ENCODE peak calls at places on chromosomes 11 and 22, in nine cellular contexts. One of them, this sample, is unnamed. For H3K4me1, the result is how much of the 10 kb centered on the place peaks cover.

GRCh38 chr11:72625746-72626636 is 48.2 kb downstream of the PDE2A start:
- DNase-seq in GM23248: no peak
- DNase-seq in stomach: peak
- DNase-seq in HCT116: no peak
- DNase-seq in OCI-LY7: no peak
- DNase-seq in colonic mucosa: peak
- DNase-seq in PC-3: no peak
- DNase-seq in naive thymus-derived CD4-positive, alpha-beta T cell: no peak
- DNase-seq in thoracic aorta: no peak
- DNase-seq in this sample: peak

GRCh38 chr11:9210922-9211320 is 54.2 kb downstream of the DENND5A start:
- DNase-seq in GM23248: no peak
- DNase-seq in stomach: no peak
- DNase-seq in HCT116: no peak
- DNase-seq in OCI-LY7: no peak
- DNase-seq in colonic mucosa: no peak
- DNase-seq in PC-3: peak
- DNase-seq in naive thymus-derived CD4-positive, alpha-beta T cell: no peak
- DNase-seq in thoracic aorta: no peak
- DNase-seq in this sample: no peak

GRCh38 chr11:12826441-12826840 is 152.2 kb downstream of the TEAD1 start:
- DNase-seq in GM23248: no peak
- DNase-seq in stomach: no peak
- DNase-seq in HCT116: no peak
- DNase-seq in OCI-LY7: no peak
- DNase-seq in colonic mucosa: no peak
- DNase-seq in PC-3: no peak
- DNase-seq in naive thymus-derived CD4-positive, alpha-beta T cell: no peak
- DNase-seq in thoracic aorta: no peak
- DNase-seq in this sample: no peak

GRCh38 chr11:100695911-100696310 is 8.8 kb downstream of the ARHGAP42 start:
- DNase-seq in GM23248: no peak
- DNase-seq in stomach: no peak
- DNase-seq in HCT116: no peak
- DNase-seq in OCI-LY7: no peak
- DNase-seq in colonic mucosa: no peak
- DNase-seq in PC-3: no peak
- DNase-seq in naive thymus-derived CD4-positive, alpha-beta T cell: no peak
- DNase-seq in thoracic aorta: no peak
- DNase-seq in this sample: no peak

GRCh38 chr11:2944530-2944929 is 15.3 kb upstream of the PHLDA2 start:
- DNase-seq in GM23248: no peak
- DNase-seq in stomach: no peak
- DNase-seq in HCT116: no peak
- DNase-seq in OCI-LY7: no peak
- DNase-seq in colonic mucosa: no peak
- DNase-seq in PC-3: no peak
- DNase-seq in naive thymus-derived CD4-positive, alpha-beta T cell: no peak
- DNase-seq in thoracic aorta: no peak
- DNase-seq in this sample: no peak

GRCh38 chr11:131145806-131146205 is 224.6 kb upstream of the NTM start:
- DNase-seq in GM23248: no peak
- DNase-seq in stomach: no peak
- DNase-seq in HCT116: no peak
- DNase-seq in OCI-LY7: no peak
- DNase-seq in colonic mucosa: no peak
- DNase-seq in PC-3: no peak
- DNase-seq in naive thymus-derived CD4-positive, alpha-beta T cell: no peak
- DNase-seq in thoracic aorta: no peak
- DNase-seq in this sample: no peak

GRCh38 chr11:114846040-114846791 is 167.9 kb downstream of the NXPE2 start:
- DNase-seq in GM23248: peak
- DNase-seq in stomach: no peak
- DNase-seq in HCT116: no peak
- DNase-seq in OCI-LY7: no peak
- DNase-seq in colonic mucosa: no peak
- DNase-seq in PC-3: no peak
- DNase-seq in naive thymus-derived CD4-positive, alpha-beta T cell: no peak
- DNase-seq in thoracic aorta: no peak
- DNase-seq in this sample: peak

GRCh38 chr22:19706661-19707151 is 7.6 kb upstream of the SEPTIN5 start:
- DNase-seq in GM23248: peak
- DNase-seq in stomach: no peak
- DNase-seq in HCT116: no peak
- DNase-seq in OCI-LY7: no peak
- DNase-seq in colonic mucosa: no peak
- DNase-seq in PC-3: no peak
- DNase-seq in naive thymus-derived CD4-positive, alpha-beta T cell: no peak
- DNase-seq in thoracic aorta: no peak
- DNase-seq in this sample: no peak

GRCh38 chr11:3058753-3059664 is 1.8 kb upstream of the CARS1 start:
- DNase-seq in GM23248: peak
- DNase-seq in stomach: no peak
- DNase-seq in HCT116: no peak
- DNase-seq in OCI-LY7: peak
- DNase-seq in colonic mucosa: no peak
- DNase-seq in PC-3: peak
- DNase-seq in naive thymus-derived CD4-positive, alpha-beta T cell: no peak
- DNase-seq in thoracic aorta: no peak
- DNase-seq in this sample: peak

GRCh38 chr11:83257638-83258229 is 28.4 kb downstream of the CCDC90B start:
- DNase-seq in GM23248: peak
- DNase-seq in stomach: no peak
- DNase-seq in HCT116: no peak
- DNase-seq in OCI-LY7: no peak
- DNase-seq in colonic mucosa: no peak
- DNase-seq in PC-3: peak
- DNase-seq in naive thymus-derived CD4-positive, alpha-beta T cell: no peak
- DNase-seq in thoracic aorta: no peak
- DNase-seq in this sample: no peak

GRCh38 chr22:26642465-26643367 is 14.7 kb upstream of the MIAT start:
- DNase-seq in GM23248: no peak
- DNase-seq in stomach: peak
- DNase-seq in HCT116: no peak
- DNase-seq in OCI-LY7: peak
- DNase-seq in colonic mucosa: no peak
- DNase-seq in PC-3: no peak
- DNase-seq in naive thymus-derived CD4-positive, alpha-beta T cell: no peak
- DNase-seq in thoracic aorta: no peak
- DNase-seq in this sample: peak

GRCh38 chr11:113242767-113243397 is 71.5 kb upstream of the TTC12 start:
- DNase-seq in GM23248: peak
- DNase-seq in stomach: no peak
- DNase-seq in HCT116: no peak
- DNase-seq in OCI-LY7: no peak
- DNase-seq in colonic mucosa: no peak
- DNase-seq in PC-3: no peak
- DNase-seq in naive thymus-derived CD4-positive, alpha-beta T cell: no peak
- DNase-seq in thoracic aorta: no peak
- DNase-seq in this sample: peak

GRCh38 chr22:28029201-28029948 is 110.3 kb upstream of the PITPNB start:
- DNase-seq in GM23248: peak
- DNase-seq in stomach: peak
- DNase-seq in HCT116: no peak
- DNase-seq in OCI-LY7: no peak
- DNase-seq in colonic mucosa: peak
- DNase-seq in PC-3: peak
- DNase-seq in naive thymus-derived CD4-positive, alpha-beta T cell: no peak
- DNase-seq in thoracic aorta: no peak
- DNase-seq in this sample: peak

GRCh38 chr11:3824714-3825472 is 15.9 kb downstream of the RHOG start:
- DNase-seq in GM23248: peak
- DNase-seq in stomach: peak
- DNase-seq in HCT116: no peak
- DNase-seq in OCI-LY7: peak
- DNase-seq in colonic mucosa: peak
- DNase-seq in PC-3: no peak
- DNase-seq in naive thymus-derived CD4-positive, alpha-beta T cell: peak
- DNase-seq in thoracic aorta: no peak
- DNase-seq in this sample: peak

GRCh38 chr11:74397531-74398243 is 546 bp downstream of the PGM2L1 start:
- DNase-seq in GM23248: peak
- DNase-seq in stomach: peak
- DNase-seq in HCT116: peak
- DNase-seq in OCI-LY7: peak
- DNase-seq in colonic mucosa: peak
- DNase-seq in PC-3: peak
- DNase-seq in naive thymus-derived CD4-positive, alpha-beta T cell: peak
- DNase-seq in thoracic aorta: no peak
- DNase-seq in this sample: no peak

GRCh38 chr22:17835256-17835655 is 61.0 kb upstream of the BID start:
- DNase-seq in GM23248: no peak
- DNase-seq in stomach: no peak
- DNase-seq in HCT116: no peak
- DNase-seq in OCI-LY7: no peak
- DNase-seq in colonic mucosa: no peak
- DNase-seq in PC-3: no peak
- DNase-seq in naive thymus-derived CD4-positive, alpha-beta T cell: no peak
- DNase-seq in thoracic aorta: no peak
- DNase-seq in this sample: no peak

GRCh38 chr11:113045146-113045545 is 83.9 kb downstream of the NCAM1 start:
- DNase-seq in GM23248: no peak
- DNase-seq in stomach: no peak
- DNase-seq in HCT116: no peak
- DNase-seq in OCI-LY7: no peak
- DNase-seq in colonic mucosa: no peak
- DNase-seq in PC-3: no peak
- DNase-seq in naive thymus-derived CD4-positive, alpha-beta T cell: no peak
- DNase-seq in thoracic aorta: no peak
- DNase-seq in this sample: no peak

GRCh38 chr11:47714554-47715081 is 551 bp downstream of the AGBL2 start:
- DNase-seq in GM23248: peak
- DNase-seq in stomach: no peak
- DNase-seq in HCT116: no peak
- DNase-seq in OCI-LY7: no peak
- DNase-seq in colonic mucosa: peak
- DNase-seq in PC-3: no peak
- DNase-seq in naive thymus-derived CD4-positive, alpha-beta T cell: peak
- DNase-seq in thoracic aorta: no peak
- DNase-seq in this sample: no peak

GRCh38 chr22:46726066-46726985 is 11.7 kb downstream of the CERK start:
- DNase-seq in GM23248: no peak
- DNase-seq in stomach: no peak
- DNase-seq in HCT116: no peak
- DNase-seq in OCI-LY7: no peak
- DNase-seq in colonic mucosa: no peak
- DNase-seq in PC-3: no peak
- DNase-seq in naive thymus-derived CD4-positive, alpha-beta T cell: no peak
- DNase-seq in thoracic aorta: no peak
- DNase-seq in this sample: no peak

GRCh38 chr11:57649826-57650738 is at the start of gene YPEL4:
- DNase-seq in GM23248: peak
- DNase-seq in stomach: no peak
- DNase-seq in HCT116: no peak
- DNase-seq in OCI-LY7: peak
- DNase-seq in colonic mucosa: no peak
- DNase-seq in PC-3: peak
- DNase-seq in naive thymus-derived CD4-positive, alpha-beta T cell: peak
- DNase-seq in thoracic aorta: no peak
- DNase-seq in this sample: peak

GRCh38 chr11:57650739-57651090 is 1.0 kb upstream of the YPEL4 start:
- DNase-seq in GM23248: no peak
- DNase-seq in stomach: no peak
- DNase-seq in HCT116: no peak
- DNase-seq in OCI-LY7: no peak
- DNase-seq in colonic mucosa: no peak
- DNase-seq in PC-3: no peak
- DNase-seq in naive thymus-derived CD4-positive, alpha-beta T cell: no peak
- DNase-seq in thoracic aorta: no peak
- DNase-seq in this sample: no peak

GRCh38 chr11:57647960-57648776 is 1.5 kb downstream of the YPEL4 start:
- DNase-seq in GM23248: peak
- DNase-seq in stomach: no peak
- DNase-seq in HCT116: no peak
- DNase-seq in OCI-LY7: no peak
- DNase-seq in colonic mucosa: no peak
- DNase-seq in PC-3: no peak
- DNase-seq in naive thymus-derived CD4-positive, alpha-beta T cell: no peak
- DNase-seq in thoracic aorta: no peak
- DNase-seq in this sample: no peak

GRCh38 chr11:57647368-57647767 is 2.3 kb downstream of the YPEL4 start:
- DNase-seq in GM23248: peak
- DNase-seq in stomach: no peak
- DNase-seq in HCT116: no peak
- DNase-seq in OCI-LY7: no peak
- DNase-seq in colonic mucosa: no peak
- DNase-seq in PC-3: no peak
- DNase-seq in naive thymus-derived CD4-positive, alpha-beta T cell: no peak
- DNase-seq in thoracic aorta: no peak
- DNase-seq in this sample: no peak

GRCh38 chr11:57648791-57649735 is 649 bp downstream of the YPEL4 start:
- DNase-seq in GM23248: peak
- DNase-seq in stomach: no peak
- DNase-seq in HCT116: no peak
- DNase-seq in OCI-LY7: peak
- DNase-seq in colonic mucosa: no peak
- DNase-seq in PC-3: no peak
- DNase-seq in naive thymus-derived CD4-positive, alpha-beta T cell: peak
- DNase-seq in thoracic aorta: no peak
- DNase-seq in this sample: peak
- H3K4me1 ChIP-seq in GM23248: under half
- H3K4me1 ChIP-seq in stomach: under half
- H3K4me1 ChIP-seq in HCT116: under half
- H3K4me1 ChIP-seq in OCI-LY7: under half
- H3K4me1 ChIP-seq in colonic mucosa: under half
- H3K4me1 ChIP-seq in PC-3: under half
- H3K4me1 ChIP-seq in naive thymus-derived CD4-positive, alpha-beta T cell: under half
- H3K4me1 ChIP-seq in thoracic aorta: under half
- H3K4me1 ChIP-seq in this sample: under half

GRCh38 chr11:123525511-123525918 is 95.4 kb downstream of the GRAMD1B start:
- DNase-seq in GM23248: peak
- DNase-seq in stomach: no peak
- DNase-seq in HCT116: no peak
- DNase-seq in OCI-LY7: no peak
- DNase-seq in colonic mucosa: no peak
- DNase-seq in PC-3: no peak
- DNase-seq in naive thymus-derived CD4-positive, alpha-beta T cell: no peak
- DNase-seq in thoracic aorta: no peak
- DNase-seq in this sample: peak
- H3K4me3 ChIP-seq in GM23248: peak
- H3K4me3 ChIP-seq in stomach: no peak
- H3K4me3 ChIP-seq in HCT116: no peak
- H3K4me3 ChIP-seq in OCI-LY7: no peak
- H3K4me3 ChIP-seq in colonic mucosa: no peak
- H3K4me3 ChIP-seq in PC-3: no peak
- H3K4me3 ChIP-seq in naive thymus-derived CD4-positive, alpha-beta T cell: no peak
- H3K4me3 ChIP-seq in thoracic aorta: no peak
- H3K4me3 ChIP-seq in this sample: peak

GRCh38 chr22:24060375-24060788 is 49.3 kb downstream of the CABIN1 start:
- DNase-seq in GM23248: peak
- DNase-seq in stomach: peak
- DNase-seq in HCT116: no peak
- DNase-seq in OCI-LY7: no peak
- DNase-seq in colonic mucosa: no peak
- DNase-seq in PC-3: peak
- DNase-seq in naive thymus-derived CD4-positive, alpha-beta T cell: no peak
- DNase-seq in thoracic aorta: peak
- DNase-seq in this sample: no peak
- H3K27ac ChIP-seq in GM23248: peak
- H3K27ac ChIP-seq in stomach: peak
- H3K27ac ChIP-seq in HCT116: no peak
- H3K27ac ChIP-seq in OCI-LY7: no peak
- H3K27ac ChIP-seq in colonic mucosa: no peak
- H3K27ac ChIP-seq in PC-3: peak
- H3K27ac ChIP-seq in naive thymus-derived CD4-positive, alpha-beta T cell: no peak
- H3K27ac ChIP-seq in thoracic aorta: peak
- H3K27ac ChIP-seq in this sample: peak

GRCh38 chr11:31422703-31423102 is 53.0 kb downstream of the DNAJC24 start:
- DNase-seq in GM23248: no peak
- DNase-seq in stomach: no peak
- DNase-seq in HCT116: no peak
- DNase-seq in OCI-LY7: no peak
- DNase-seq in colonic mucosa: no peak
- DNase-seq in PC-3: no peak
- DNase-seq in naive thymus-derived CD4-positive, alpha-beta T cell: no peak
- DNase-seq in thoracic aorta: no peak
- DNase-seq in this sample: no peak
- H3K4me1 ChIP-seq in GM23248: under half
- H3K4me1 ChIP-seq in stomach: under half
- H3K4me1 ChIP-seq in HCT116: under half
- H3K4me1 ChIP-seq in OCI-LY7: under half
- H3K4me1 ChIP-seq in colonic mucosa: under half
- H3K4me1 ChIP-seq in PC-3: under half
- H3K4me1 ChIP-seq in naive thymus-derived CD4-positive, alpha-beta T cell: under half
- H3K4me1 ChIP-seq in thoracic aorta: under half
- H3K4me1 ChIP-seq in this sample: under half

This sample was measured in right cardiac atrium.